ENCODE peak calls at places on chromosome 13, in ten cellular contexts. One of them, this sample, is unnamed.

GRCh38 chr13:80083516-80084085 is 257.3 kb downstream of the SPRY2 start:
- DNase-seq in GM03348: peak
- DNase-seq in T follicular helper cell: no peak
- DNase-seq in astrocyte of the hippocampus: peak
- DNase-seq in HFF-Myc: no peak
- DNase-seq in Calu3: no peak
- DNase-seq in mucosa of descending colon: no peak
- DNase-seq in kidney tubule cell: no peak
- DNase-seq in iPS-NIHi11: no peak
- DNase-seq in EH: peak
- DNase-seq in this sample: no peak

GRCh38 chr13:48808689-48809088 is 155.0 kb downstream of the CYSLTR2 start:
- DNase-seq in iPS-NIHi11: no peak
- DNase-seq in GM03348: peak
- DNase-seq in T follicular helper cell: no peak
- DNase-seq in Calu3: no peak
- DNase-seq in kidney tubule cell: peak
- DNase-seq in EH: peak
- DNase-seq in astrocyte of the hippocampus: no peak
- DNase-seq in HFF-Myc: no peak
- DNase-seq in mucosa of descending colon: no peak
- DNase-seq in this sample: no peak

GRCh38 chr13:99312493-99312883 is 5.3 kb upstream of the GPR183 start:
- DNase-seq in Calu3: no peak
- DNase-seq in GM03348: peak
- DNase-seq in T follicular helper cell: no peak
- DNase-seq in HFF-Myc: peak
- DNase-seq in kidney tubule cell: peak
- DNase-seq in astrocyte of the hippocampus: no peak
- DNase-seq in iPS-NIHi11: no peak
- DNase-seq in mucosa of descending colon: peak
- DNase-seq in EH: peak
- DNase-seq in this sample: no peak

GRCh38 chr13:21538753-21539152 is 65.2 kb downstream of the MICU2 start:
- DNase-seq in mucosa of descending colon: no peak
- DNase-seq in kidney tubule cell: no peak
- DNase-seq in Calu3: no peak
- DNase-seq in iPS-NIHi11: no peak
- DNase-seq in HFF-Myc: no peak
- DNase-seq in astrocyte of the hippocampus: no peak
- DNase-seq in T follicular helper cell: no peak
- DNase-seq in EH: no peak
- DNase-seq in GM03348: no peak
- DNase-seq in this sample: no peak

GRCh38 chr13:113582841-113583631 is 1.5 kb upstream of the TFDP1 start:
- DNase-seq in mucosa of descending colon: no peak
- DNase-seq in Calu3: no peak
- DNase-seq in kidney tubule cell: no peak
- DNase-seq in GM03348: no peak
- DNase-seq in EH: no peak
- DNase-seq in HFF-Myc: no peak
- DNase-seq in T follicular helper cell: no peak
- DNase-seq in astrocyte of the hippocampus: no peak
- DNase-seq in iPS-NIHi11: no peak
- DNase-seq in this sample: no peak

GRCh38 chr13:46831588-46832194 is 34.7 kb upstream of the ESD start:
- DNase-seq in kidney tubule cell: peak
- DNase-seq in GM03348: peak
- DNase-seq in EH: peak
- DNase-seq in astrocyte of the hippocampus: peak
- DNase-seq in Calu3: peak
- DNase-seq in HFF-Myc: peak
- DNase-seq in T follicular helper cell: peak
- DNase-seq in iPS-NIHi11: peak
- DNase-seq in mucosa of descending colon: no peak
- DNase-seq in this sample: peak

GRCh38 chr13:113405481-113406300 is 41.8 kb upstream of the GRTP1 start:
- DNase-seq in HFF-Myc: no peak
- DNase-seq in mucosa of descending colon: no peak
- DNase-seq in EH: no peak
- DNase-seq in astrocyte of the hippocampus: no peak
- DNase-seq in kidney tubule cell: no peak
- DNase-seq in GM03348: no peak
- DNase-seq in T follicular helper cell: no peak
- DNase-seq in iPS-NIHi11: no peak
- DNase-seq in Calu3: no peak
- DNase-seq in this sample: peak

GRCh38 chr13:100667894-100668293 is 6.7 kb downstream of the TMTC4 start:
- DNase-seq in GM03348: no peak
- DNase-seq in T follicular helper cell: no peak
- DNase-seq in kidney tubule cell: no peak
- DNase-seq in Calu3: no peak
- DNase-seq in mucosa of descending colon: no peak
- DNase-seq in HFF-Myc: no peak
- DNase-seq in astrocyte of the hippocampus: peak
- DNase-seq in iPS-NIHi11: no peak
- DNase-seq in EH: no peak
- DNase-seq in this sample: no peak

GRCh38 chr13:36124236-36124822 is 6.9 kb downstream of the DCLK1 start:
- DNase-seq in mucosa of descending colon: no peak
- DNase-seq in astrocyte of the hippocampus: peak
- DNase-seq in EH: peak
- DNase-seq in T follicular helper cell: no peak
- DNase-seq in GM03348: peak
- DNase-seq in kidney tubule cell: peak
- DNase-seq in HFF-Myc: no peak
- DNase-seq in Calu3: no peak
- DNase-seq in iPS-NIHi11: no peak
- DNase-seq in this sample: no peak

GRCh38 chr13:76848596-76848995 is 37.6 kb downstream of the KCTD12 start:
- DNase-seq in astrocyte of the hippocampus: no peak
- DNase-seq in iPS-NIHi11: no peak
- DNase-seq in kidney tubule cell: no peak
- DNase-seq in HFF-Myc: no peak
- DNase-seq in EH: no peak
- DNase-seq in Calu3: no peak
- DNase-seq in GM03348: peak
- DNase-seq in mucosa of descending colon: no peak
- DNase-seq in T follicular helper cell: no peak
- DNase-seq in this sample: no peak

GRCh38 chr13:49441846-49442245 is 2.0 kb downstream of the CAB39L start:
- DNase-seq in Calu3: no peak
- DNase-seq in astrocyte of the hippocampus: peak
- DNase-seq in T follicular helper cell: no peak
- DNase-seq in mucosa of descending colon: no peak
- DNase-seq in EH: peak
- DNase-seq in kidney tubule cell: no peak
- DNase-seq in iPS-NIHi11: no peak
- DNase-seq in GM03348: no peak
- DNase-seq in HFF-Myc: no peak
- DNase-seq in this sample: no peak

GRCh38 chr13:21672811-21673591 is 2.1 kb downstream of the FGF9 start:
- DNase-seq in HFF-Myc: no peak
- DNase-seq in GM03348: peak
- DNase-seq in mucosa of descending colon: no peak
- DNase-seq in EH: peak
- DNase-seq in astrocyte of the hippocampus: peak
- DNase-seq in T follicular helper cell: no peak
- DNase-seq in Calu3: no peak
- DNase-seq in kidney tubule cell: peak
- DNase-seq in iPS-NIHi11: no peak
- DNase-seq in this sample: no peak

GRCh38 chr13:70505809-70506208 is 397.6 kb upstream of the KLHL1 start:
- DNase-seq in HFF-Myc: no peak
- DNase-seq in mucosa of descending colon: no peak
- DNase-seq in kidney tubule cell: no peak
- DNase-seq in iPS-NIHi11: no peak
- DNase-seq in EH: no peak
- DNase-seq in T follicular helper cell: no peak
- DNase-seq in astrocyte of the hippocampus: no peak
- DNase-seq in GM03348: no peak
- DNase-seq in Calu3: no peak
- DNase-seq in this sample: peak

GRCh38 chr13:19362946-19363510 is 181.4 kb upstream of the TUBA3C start:
- DNase-seq in EH: no peak
- DNase-seq in mucosa of descending colon: no peak
- DNase-seq in iPS-NIHi11: no peak
- DNase-seq in T follicular helper cell: no peak
- DNase-seq in Calu3: no peak
- DNase-seq in HFF-Myc: no peak
- DNase-seq in kidney tubule cell: no peak
- DNase-seq in GM03348: no peak
- DNase-seq in astrocyte of the hippocampus: no peak
- DNase-seq in this sample: no peak

GRCh38 chr13:57629391-57629804 is 2.1 kb upstream of the PCDH17 start:
- DNase-seq in T follicular helper cell: no peak
- DNase-seq in HFF-Myc: no peak
- DNase-seq in iPS-NIHi11: no peak
- DNase-seq in EH: no peak
- DNase-seq in Calu3: no peak
- DNase-seq in astrocyte of the hippocampus: peak
- DNase-seq in GM03348: peak
- DNase-seq in kidney tubule cell: no peak
- DNase-seq in mucosa of descending colon: no peak
- DNase-seq in this sample: no peak

GRCh38 chr13:101915755-101916107 is 463.3 kb downstream of the ITGBL1 start:
- DNase-seq in EH: no peak
- DNase-seq in mucosa of descending colon: no peak
- DNase-seq in Calu3: no peak
- DNase-seq in iPS-NIHi11: peak
- DNase-seq in astrocyte of the hippocampus: peak
- DNase-seq in HFF-Myc: no peak
- DNase-seq in T follicular helper cell: no peak
- DNase-seq in GM03348: no peak
- DNase-seq in kidney tubule cell: no peak
- DNase-seq in this sample: no peak

GRCh38 chr13:42835012-42835411 is 53.6 kb downstream of the FAM216B start:
- DNase-seq in HFF-Myc: no peak
- DNase-seq in astrocyte of the hippocampus: no peak
- DNase-seq in kidney tubule cell: peak
- DNase-seq in T follicular helper cell: no peak
- DNase-seq in EH: no peak
- DNase-seq in iPS-NIHi11: no peak
- DNase-seq in GM03348: no peak
- DNase-seq in mucosa of descending colon: no peak
- DNase-seq in Calu3: no peak
- DNase-seq in this sample: no peak

GRCh38 chr13:71979616-71980015 is 112.6 kb upstream of the DACH1 start:
- DNase-seq in HFF-Myc: no peak
- DNase-seq in mucosa of descending colon: no peak
- DNase-seq in T follicular helper cell: no peak
- DNase-seq in Calu3: no peak
- DNase-seq in GM03348: no peak
- DNase-seq in iPS-NIHi11: peak
- DNase-seq in astrocyte of the hippocampus: peak
- DNase-seq in EH: no peak
- DNase-seq in kidney tubule cell: peak
- DNase-seq in this sample: peak

GRCh38 chr13:35469781-35470380 is 6.6 kb downstream of the MAB21L1 start:
- DNase-seq in HFF-Myc: no peak
- DNase-seq in mucosa of descending colon: no peak
- DNase-seq in astrocyte of the hippocampus: no peak
- DNase-seq in iPS-NIHi11: no peak
- DNase-seq in GM03348: no peak
- DNase-seq in kidney tubule cell: no peak
- DNase-seq in T follicular helper cell: no peak
- DNase-seq in EH: peak
- DNase-seq in Calu3: no peak
- DNase-seq in this sample: no peak

GRCh38 chr13:45615501-45616101 is at the start of gene ERICH6B:
- DNase-seq in mucosa of descending colon: no peak
- DNase-seq in T follicular helper cell: no peak
- DNase-seq in iPS-NIHi11: peak
- DNase-seq in HFF-Myc: no peak
- DNase-seq in GM03348: no peak
- DNase-seq in EH: peak
- DNase-seq in astrocyte of the hippocampus: peak
- DNase-seq in kidney tubule cell: peak
- DNase-seq in Calu3: no peak
- DNase-seq in this sample: peak

GRCh38 chr13:59356607-59357006 is 807.1 kb downstream of the DIAPH3 start:
- DNase-seq in GM03348: no peak
- DNase-seq in kidney tubule cell: peak
- DNase-seq in Calu3: no peak
- DNase-seq in EH: peak
- DNase-seq in T follicular helper cell: no peak
- DNase-seq in mucosa of descending colon: no peak
- DNase-seq in HFF-Myc: peak
- DNase-seq in iPS-NIHi11: no peak
- DNase-seq in astrocyte of the hippocampus: no peak
- DNase-seq in this sample: no peak

GRCh38 chr13:32278456-32278855 is 36.7 kb downstream of the ZAR1L start:
- DNase-seq in iPS-NIHi11: no peak
- DNase-seq in GM03348: peak
- DNase-seq in kidney tubule cell: peak
- DNase-seq in EH: peak
- DNase-seq in HFF-Myc: no peak
- DNase-seq in T follicular helper cell: no peak
- DNase-seq in astrocyte of the hippocampus: peak
- DNase-seq in Calu3: no peak
- DNase-seq in mucosa of descending colon: no peak
- DNase-seq in this sample: no peak

GRCh38 chr13:78978381-78978998 is 319.5 kb upstream of the OBI1 start:
- DNase-seq in mucosa of descending colon: no peak
- DNase-seq in EH: peak
- DNase-seq in astrocyte of the hippocampus: peak
- DNase-seq in kidney tubule cell: peak
- DNase-seq in HFF-Myc: peak
- DNase-seq in GM03348: peak
- DNase-seq in Calu3: peak
- DNase-seq in T follicular helper cell: peak
- DNase-seq in iPS-NIHi11: peak
- DNase-seq in this sample: no peak

GRCh38 chr13:85828094-85828684 is 29.0 kb upstream of the SLITRK6 start:
- DNase-seq in GM03348: peak
- DNase-seq in Calu3: no peak
- DNase-seq in astrocyte of the hippocampus: peak
- DNase-seq in kidney tubule cell: peak
- DNase-seq in HFF-Myc: no peak
- DNase-seq in EH: peak
- DNase-seq in iPS-NIHi11: peak
- DNase-seq in T follicular helper cell: no peak
- DNase-seq in mucosa of descending colon: no peak
- DNase-seq in this sample: no peak

GRCh38 chr13:29484796-29485195 is 110.7 kb downstream of the SLC7A1 start:
- DNase-seq in GM03348: no peak
- DNase-seq in iPS-NIHi11: no peak
- DNase-seq in kidney tubule cell: no peak
- DNase-seq in T follicular helper cell: no peak
- DNase-seq in mucosa of descending colon: no peak
- DNase-seq in EH: no peak
- DNase-seq in Calu3: no peak
- DNase-seq in HFF-Myc: no peak
- DNase-seq in astrocyte of the hippocampus: no peak
- DNase-seq in this sample: no peak

GRCh38 chr13:28100149-28101121 is at the start of gene FLT3:
- DNase-seq in Calu3: peak
- DNase-seq in iPS-NIHi11: peak
- DNase-seq in astrocyte of the hippocampus: peak
- DNase-seq in GM03348: peak
- DNase-seq in T follicular helper cell: no peak
- DNase-seq in EH: peak
- DNase-seq in mucosa of descending colon: peak
- DNase-seq in kidney tubule cell: peak
- DNase-seq in HFF-Myc: no peak
- DNase-seq in this sample: peak

GRCh38 chr13:79775830-79776229 is 294.9 kb downstream of the NDFIP2 start:
- DNase-seq in HFF-Myc: peak
- DNase-seq in iPS-NIHi11: peak
- DNase-seq in mucosa of descending colon: no peak
- DNase-seq in GM03348: peak
- DNase-seq in astrocyte of the hippocampus: peak
- DNase-seq in T follicular helper cell: no peak
- DNase-seq in kidney tubule cell: peak
- DNase-seq in EH: peak
- DNase-seq in Calu3: peak
- DNase-seq in this sample: peak

GRCh38 chr13:42788601-42789000 is 7.2 kb downstream of the FAM216B start:
- DNase-seq in T follicular helper cell: no peak
- DNase-seq in iPS-NIHi11: no peak
- DNase-seq in mucosa of descending colon: no peak
- DNase-seq in HFF-Myc: no peak
- DNase-seq in EH: peak
- DNase-seq in GM03348: no peak
- DNase-seq in kidney tubule cell: no peak
- DNase-seq in astrocyte of the hippocampus: no peak
- DNase-seq in Calu3: no peak
- DNase-seq in this sample: no peak

This sample was measured in ELF-1.